ENCODE peak calls at places on chromosomes 16 and 17, in eight cellular contexts. One of them, this sample, is unnamed.

GRCh38 chr16:30180741-30181140 is 2.7 kb upstream of the CORO1A start:
- DNase-seq in astrocyte: no peak
- DNase-seq in HepG2: no peak
- DNase-seq in GM12878: no peak
- DNase-seq in HCT116: no peak
- DNase-seq in SK-N-MC: no peak
- DNase-seq in fibroblast of lung: no peak
- DNase-seq in neural progenitor cell: no peak
- DNase-seq in this sample: no peak

GRCh38 chr17:3770471-3770870 is 30.5 kb downstream of the ITGAE start:
- DNase-seq in SK-N-MC: no peak
- DNase-seq in HCT116: no peak
- DNase-seq in astrocyte: no peak
- DNase-seq in neural progenitor cell: peak
- DNase-seq in fibroblast of lung: no peak
- DNase-seq in GM12878: no peak
- DNase-seq in HepG2: no peak
- DNase-seq in this sample: no peak

GRCh38 chr17:7173687-7174602 is 5.2 kb downstream of the ASGR1 start:
- DNase-seq in HCT116: no peak
- DNase-seq in HepG2: no peak
- DNase-seq in SK-N-MC: no peak
- DNase-seq in astrocyte: peak
- DNase-seq in neural progenitor cell: peak
- DNase-seq in fibroblast of lung: peak
- DNase-seq in GM12878: no peak
- DNase-seq in this sample: peak

GRCh38 chr16:31861415-31861814 is 12.2 kb upstream of the ZNF267 start:
- DNase-seq in SK-N-MC: no peak
- DNase-seq in fibroblast of lung: no peak
- DNase-seq in astrocyte: no peak
- DNase-seq in GM12878: no peak
- DNase-seq in HCT116: no peak
- DNase-seq in HepG2: no peak
- DNase-seq in neural progenitor cell: no peak
- DNase-seq in this sample: no peak

GRCh38 chr16:50259334-50260205 is 6.8 kb upstream of the ADCY7 start:
- DNase-seq in GM12878: no peak
- DNase-seq in SK-N-MC: no peak
- DNase-seq in HCT116: no peak
- DNase-seq in HepG2: no peak
- DNase-seq in astrocyte: no peak
- DNase-seq in fibroblast of lung: peak
- DNase-seq in neural progenitor cell: peak
- DNase-seq in this sample: peak

GRCh38 chr17:44075598-44076293 is 5.2 kb downstream of the G6PC3 start:
- DNase-seq in astrocyte: no peak
- DNase-seq in fibroblast of lung: no peak
- DNase-seq in SK-N-MC: no peak
- DNase-seq in HCT116: no peak
- DNase-seq in neural progenitor cell: no peak
- DNase-seq in GM12878: no peak
- DNase-seq in HepG2: no peak
- DNase-seq in this sample: no peak

GRCh38 chr16:23026777-23027362 is 122.4 kb downstream of the USP31 start:
- DNase-seq in GM12878: no peak
- DNase-seq in fibroblast of lung: peak
- DNase-seq in neural progenitor cell: peak
- DNase-seq in astrocyte: peak
- DNase-seq in SK-N-MC: peak
- DNase-seq in HepG2: peak
- DNase-seq in HCT116: no peak
- DNase-seq in this sample: peak

GRCh38 chr17:49859991-49860953 is 12.4 kb upstream of the TAC4 start:
- DNase-seq in SK-N-MC: no peak
- DNase-seq in GM12878: no peak
- DNase-seq in fibroblast of lung: no peak
- DNase-seq in astrocyte: no peak
- DNase-seq in HepG2: peak
- DNase-seq in neural progenitor cell: peak
- DNase-seq in HCT116: no peak
- DNase-seq in this sample: no peak

GRCh38 chr17:17792551-17793377 is 44.0 kb downstream of the SREBF1 start:
- DNase-seq in fibroblast of lung: peak
- DNase-seq in GM12878: no peak
- DNase-seq in SK-N-MC: no peak
- DNase-seq in astrocyte: peak
- DNase-seq in HCT116: no peak
- DNase-seq in HepG2: no peak
- DNase-seq in neural progenitor cell: peak
- DNase-seq in this sample: peak

GRCh38 chr17:12665263-12666210 is at the start of gene MYOCD:
- DNase-seq in fibroblast of lung: peak
- DNase-seq in HCT116: no peak
- DNase-seq in neural progenitor cell: peak
- DNase-seq in astrocyte: peak
- DNase-seq in SK-N-MC: no peak
- DNase-seq in HepG2: no peak
- DNase-seq in GM12878: no peak
- DNase-seq in this sample: no peak

GRCh38 chr17:59487161-59487873 is 78.1 kb upstream of the DHX40 start:
- DNase-seq in HepG2: no peak
- DNase-seq in neural progenitor cell: no peak
- DNase-seq in GM12878: no peak
- DNase-seq in HCT116: no peak
- DNase-seq in SK-N-MC: no peak
- DNase-seq in fibroblast of lung: no peak
- DNase-seq in astrocyte: no peak
- DNase-seq in this sample: no peak

GRCh38 chr16:65808735-65809134 is 557.8 kb upstream of the CDH5 start:
- DNase-seq in HCT116: no peak
- DNase-seq in GM12878: no peak
- DNase-seq in astrocyte: no peak
- DNase-seq in HepG2: no peak
- DNase-seq in fibroblast of lung: no peak
- DNase-seq in SK-N-MC: no peak
- DNase-seq in neural progenitor cell: no peak
- DNase-seq in this sample: no peak

DNA sequence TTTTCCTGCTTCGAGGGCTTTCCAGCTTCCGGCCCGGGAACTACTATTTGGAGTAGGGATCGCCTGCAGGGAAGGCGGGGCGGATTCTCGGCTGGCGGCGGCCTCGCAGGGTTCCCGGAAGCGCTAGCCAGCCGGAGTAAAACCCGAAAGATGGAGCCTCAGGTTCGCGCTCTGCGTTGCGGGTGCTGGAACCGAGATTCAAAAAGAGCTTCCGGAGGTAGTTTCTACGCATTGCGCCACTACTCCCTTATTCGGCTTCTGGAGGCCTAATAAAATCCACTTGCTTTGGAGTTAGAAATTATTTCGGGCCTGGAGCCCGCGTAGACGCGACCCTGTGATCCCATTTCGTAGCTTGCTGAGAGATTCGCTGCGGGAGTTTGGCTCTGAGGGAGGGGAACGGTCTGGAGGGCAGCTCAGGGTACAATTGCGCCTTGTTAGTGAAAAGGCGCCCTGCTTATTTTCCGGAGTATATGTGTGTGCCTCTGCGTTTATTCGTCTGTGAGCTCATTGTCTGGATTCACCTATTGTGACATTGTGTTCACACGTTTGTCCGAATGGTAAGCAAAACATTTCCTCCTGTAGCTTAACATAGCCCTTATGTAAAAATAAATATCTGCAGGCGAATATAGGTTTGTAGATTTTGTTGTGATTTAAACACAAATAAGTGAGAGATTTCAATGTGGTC is 712 bp downstream of the PRAC2 start:
- DNase-seq in SK-N-MC: peak
- DNase-seq in HCT116: no peak
- DNase-seq in HepG2: no peak
- DNase-seq in neural progenitor cell: peak
- DNase-seq in fibroblast of lung: no peak
- DNase-seq in GM12878: no peak
- DNase-seq in astrocyte: no peak
- DNase-seq in this sample: peak
- TF ChIP-seq EZH2 in SK-N-MC: no peak
- TF ChIP-seq EZH2 in HCT116: no peak
- TF ChIP-seq EZH2 in HepG2: no peak
- TF ChIP-seq EZH2 in neural progenitor cell: peak
- TF ChIP-seq EZH2 in fibroblast of lung: peak
- TF ChIP-seq EZH2 in GM12878: no peak
- TF ChIP-seq EZH2 in astrocyte: peak
- TF ChIP-seq EZH2 in this sample: no peak

GRCh38 chr16:56639045-56639444 is 579 bp downstream of the MT1A start:
- DNase-seq in fibroblast of lung: no peak
- DNase-seq in HepG2: no peak
- DNase-seq in HCT116: no peak
- DNase-seq in SK-N-MC: no peak
- DNase-seq in GM12878: no peak
- DNase-seq in neural progenitor cell: no peak
- DNase-seq in astrocyte: no peak
- DNase-seq in this sample: no peak

GRCh38 chr16:56640076-56640475 is 1.6 kb downstream of the MT1A start:
- DNase-seq in HepG2: no peak
- DNase-seq in fibroblast of lung: no peak
- DNase-seq in HCT116: no peak
- DNase-seq in GM12878: no peak
- DNase-seq in neural progenitor cell: no peak
- DNase-seq in astrocyte: no peak
- DNase-seq in SK-N-MC: no peak
- DNase-seq in this sample: no peak

GRCh38 chr16:56636616-56637413 is 1.7 kb upstream of the MT1A start:
- DNase-seq in neural progenitor cell: no peak
- DNase-seq in fibroblast of lung: no peak
- DNase-seq in HepG2: no peak
- DNase-seq in SK-N-MC: no peak
- DNase-seq in HCT116: no peak
- DNase-seq in GM12878: no peak
- DNase-seq in astrocyte: no peak
- DNase-seq in this sample: no peak

GRCh38 chr16:56635441-56635967 is 3.0 kb upstream of the MT1A start:
- DNase-seq in fibroblast of lung: no peak
- DNase-seq in SK-N-MC: no peak
- DNase-seq in HepG2: no peak
- DNase-seq in HCT116: no peak
- DNase-seq in neural progenitor cell: no peak
- DNase-seq in GM12878: no peak
- DNase-seq in astrocyte: no peak
- DNase-seq in this sample: no peak

DNA sequence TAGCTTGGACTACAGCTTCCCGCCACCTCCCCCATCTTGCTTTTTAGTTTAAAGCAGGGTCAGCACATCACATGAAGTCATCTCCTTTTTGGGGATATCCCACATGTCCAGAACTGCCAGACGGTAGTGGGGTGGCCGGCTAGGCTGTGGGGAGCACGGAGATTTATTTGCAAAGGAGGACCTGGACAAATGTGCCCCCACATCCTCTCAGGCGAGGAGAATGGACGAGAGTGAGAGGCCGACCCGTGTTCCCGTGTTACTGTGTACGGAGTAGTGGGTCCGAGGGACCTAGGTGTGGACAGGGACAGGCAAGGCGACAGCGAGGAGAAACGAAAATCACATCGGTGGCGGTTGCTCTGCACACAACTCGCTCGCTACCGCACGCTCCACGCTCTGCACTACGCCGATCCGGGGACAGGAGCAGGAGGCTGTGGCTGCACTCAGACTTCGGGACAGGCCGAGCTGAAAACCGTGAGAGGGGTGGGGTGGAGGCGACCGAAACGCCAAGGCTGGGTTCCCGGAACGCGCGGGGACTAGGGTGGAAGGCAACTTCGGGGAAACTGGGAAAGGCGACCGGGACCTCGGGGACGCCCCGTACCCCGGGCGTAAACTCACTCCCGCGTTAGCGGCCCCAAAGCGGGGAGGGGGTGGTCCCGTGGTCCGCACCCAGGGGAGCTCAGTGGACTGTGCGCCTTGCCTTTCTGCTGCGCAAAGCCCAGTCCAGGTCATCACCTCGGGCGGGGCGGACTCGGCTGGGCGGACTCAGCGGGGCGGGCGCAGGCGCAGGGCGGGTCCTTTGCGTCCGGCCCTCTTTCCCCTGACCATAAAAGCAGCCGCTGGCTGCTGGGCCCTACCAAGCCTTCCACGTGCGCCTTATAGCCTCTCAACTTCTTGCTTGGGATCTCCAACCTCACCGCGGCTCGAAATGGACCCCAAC is at the start of gene MT1A:
- DNase-seq in fibroblast of lung: peak
- DNase-seq in SK-N-MC: no peak
- DNase-seq in HCT116: no peak
- DNase-seq in GM12878: no peak
- DNase-seq in astrocyte: peak
- DNase-seq in neural progenitor cell: peak
- DNase-seq in HepG2: peak
- DNase-seq in this sample: no peak
- TF ChIP-seq EZH2 in fibroblast of lung: no peak
- TF ChIP-seq EZH2 in SK-N-MC: no peak
- TF ChIP-seq EZH2 in HCT116: no peak
- TF ChIP-seq EZH2 in GM12878: no peak
- TF ChIP-seq EZH2 in astrocyte: peak
- TF ChIP-seq EZH2 in neural progenitor cell: peak
- TF ChIP-seq EZH2 in HepG2: no peak
- TF ChIP-seq EZH2 in this sample: peak

DNA sequence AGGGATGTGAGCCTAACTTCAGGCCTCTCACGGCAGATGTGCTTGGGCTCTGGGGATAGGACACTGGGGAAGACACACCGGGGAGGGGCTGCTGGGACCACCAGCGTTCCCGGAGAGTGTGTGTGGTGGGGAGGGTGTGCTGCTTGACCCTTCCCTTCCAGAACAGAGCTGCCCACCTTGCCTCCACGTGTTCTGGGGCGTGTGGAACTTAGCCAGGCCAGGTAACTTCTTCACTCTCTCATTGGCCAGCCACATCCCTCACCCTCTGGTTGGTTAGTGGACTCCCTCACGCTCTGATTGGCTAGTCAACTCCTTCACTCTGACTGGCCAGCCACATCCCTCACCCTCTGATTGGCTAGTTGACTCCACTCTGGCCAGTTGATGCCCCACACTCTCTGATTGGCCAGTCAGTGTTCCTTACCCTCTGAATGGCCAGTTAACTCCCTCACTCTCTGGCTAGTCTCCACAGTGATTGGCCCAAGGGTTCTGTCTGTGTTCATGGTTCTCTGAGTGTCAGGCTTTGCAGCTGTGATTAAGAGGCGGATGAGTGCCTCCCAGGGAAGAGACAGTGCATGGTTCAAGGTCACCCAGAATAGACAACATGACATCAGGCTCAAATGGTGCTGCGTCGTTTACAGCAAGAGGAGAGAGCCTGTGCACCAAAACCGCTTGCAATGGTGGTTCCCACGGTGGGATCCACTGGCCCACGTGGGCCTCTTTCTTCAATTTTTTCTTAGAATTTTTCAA is 10.0 kb downstream of the TMEM235 start:
- DNase-seq in HCT116: peak
- DNase-seq in astrocyte: peak
- DNase-seq in neural progenitor cell: no peak
- DNase-seq in SK-N-MC: no peak
- DNase-seq in GM12878: no peak
- DNase-seq in fibroblast of lung: peak
- DNase-seq in HepG2: peak
- DNase-seq in this sample: peak
- TF ChIP-seq EZH2 in HCT116: no peak
- TF ChIP-seq EZH2 in astrocyte: no peak
- TF ChIP-seq EZH2 in neural progenitor cell: no peak
- TF ChIP-seq EZH2 in SK-N-MC: no peak
- TF ChIP-seq EZH2 in GM12878: no peak
- TF ChIP-seq EZH2 in fibroblast of lung: peak
- TF ChIP-seq EZH2 in HepG2: no peak
- TF ChIP-seq EZH2 in this sample: no peak

GRCh38 chr17:80475949-80476876 is at the start of gene NPTX1:
- DNase-seq in neural progenitor cell: peak
- DNase-seq in fibroblast of lung: no peak
- DNase-seq in HCT116: no peak
- DNase-seq in HepG2: no peak
- DNase-seq in SK-N-MC: no peak
- DNase-seq in GM12878: no peak
- DNase-seq in astrocyte: no peak
- DNase-seq in this sample: no peak
- TF ChIP-seq EZH2 in neural progenitor cell: no peak
- TF ChIP-seq EZH2 in fibroblast of lung: peak
- TF ChIP-seq EZH2 in HCT116: no peak
- TF ChIP-seq EZH2 in HepG2: peak
- TF ChIP-seq EZH2 in SK-N-MC: no peak
- TF ChIP-seq EZH2 in GM12878: no peak
- TF ChIP-seq EZH2 in astrocyte: no peak
- TF ChIP-seq EZH2 in this sample: peak